ENCODE peak calls at places on chromosomes 2 and 18, in eight cellular contexts. S is H9; H is SHP77; B is neural progenitor cell; J is trophoblast cell; G is fibroblast of mammary gland; Q is stimulated activated naive CD4-positive, alpha-beta T cell; D is GM12865. A is an unnamed sample.

GRCh38 chr18:59744271-59744721 is 47.1 kb upstream of the CCBE1 start:
- DNase-seq in J (peak), S (no peak), Q (no peak), G (peak), B (no peak), H (no peak), D (no peak), A (no peak)

GRCh38 chr18:52588916-52589315 is 248.9 kb downstream of the DCC start:
- DNase-seq in D (no peak), Q (no peak), H (no peak), B (no peak), G (peak), S (no peak), J (no peak), A (no peak)

GRCh38 chr2:151153601-151154000 is 108.1 kb downstream of the RBM43 start:
- DNase-seq in Q (no peak), S (no peak), G (no peak), H (no peak), J (peak), B (no peak), D (no peak), A (no peak)

GRCh38 chr2:124024491-124025348 is at the start of gene CNTNAP5:
- DNase-seq in B (peak), H (peak), J (peak), D (no peak), Q (no peak), G (peak), S (peak), A (peak)

GRCh38 chr2:88545118-88545517 is 82.1 kb downstream of the EIF2AK3 start:
- DNase-seq in D (peak), Q (no peak), H (no peak), B (peak), G (peak), J (peak), S (peak), A (peak)

GRCh38 chr2:172246649-172247048 is 143.9 kb upstream of the DLX2 start:
- DNase-seq in J (no peak), B (no peak), D (no peak), G (peak), Q (no peak), H (no peak), S (no peak), A (no peak)

GRCh38 chr2:71789556-71790219 is 336.3 kb downstream of the DYSF start:
- DNase-seq in S (no peak), H (no peak), B (no peak), D (no peak), J (peak), Q (no peak), G (peak), A (no peak)

GRCh38 chr2:6065713-6066112 is 373.5 kb downstream of the SOX11 start:
- DNase-seq in Q (no peak), H (no peak), D (no peak), S (no peak), J (no peak), B (no peak), G (no peak), A (no peak)

GRCh38 chr2:222819722-222820333 is 41.0 kb upstream of the ACSL3 start:
- DNase-seq in J (no peak), S (no peak), H (no peak), B (no peak), D (no peak), Q (no peak), G (peak), A (no peak)

GRCh38 chr2:31335921-31336570 is 78.5 kb downstream of the XDH start:
- DNase-seq in S (no peak), B (no peak), G (peak), J (no peak), Q (no peak), D (no peak), H (no peak), A (no peak)

GRCh38 chr2:217477583-217477982 is 525.2 kb downstream of the TNS1 start:
- DNase-seq in H (no peak), G (no peak), Q (no peak), D (no peak), B (no peak), J (no peak), S (peak), A (no peak)

GRCh38 chr18:48825101-48825745 is 125.5 kb downstream of the SMAD7 start:
- DNase-seq in Q (no peak), J (no peak), B (no peak), H (no peak), S (peak), D (no peak), G (peak), A (no peak)

GRCh38 chr2:10868465-10869314 is 43.0 kb upstream of the KCNF1 start:
- DNase-seq in S (no peak), D (no peak), G (no peak), B (no peak), Q (no peak), J (no peak), H (no peak), A (no peak)

GRCh38 chr2:232432598-232433184 is 23.3 kb upstream of the ALPI start:
- DNase-seq in B (peak), S (peak), J (peak), D (no peak), Q (no peak), H (no peak), G (no peak), A (no peak)

GRCh38 chr2:46267616-46268015 is 29.6 kb upstream of the EPAS1 start:
- DNase-seq in D (no peak), Q (no peak), B (no peak), J (no peak), H (no peak), S (no peak), G (no peak), A (no peak)

GRCh38 chr2:73961823-73962615 is 22.7 kb upstream of the TET3 start:
- DNase-seq in H (no peak), B (no peak), J (peak), S (no peak), D (no peak), G (no peak), Q (no peak), A (no peak)